ENCODE peak calls at places on chromosomes 2 and 18, in four cellular contexts. One of them, this sample, is unnamed.

GRCh38 chr2:47038656-47039501 is 116.2 kb downstream of the STPG4 start:
- DNase-seq in K562: no peak
- DNase-seq in H1: no peak
- DNase-seq in SK-N-SH: no peak
- DNase-seq in this sample: no peak

GRCh38 chr2:231795525-231796327 is 9.5 kb downstream of the COPS7B start:
- DNase-seq in K562: no peak
- DNase-seq in H1: no peak
- DNase-seq in SK-N-SH: peak; percentile 78
- DNase-seq in this sample: peak; percentile 81

GRCh38 chr18:75203456-75204261 is 5.3 kb downstream of the PTGR3 start:
- DNase-seq in K562: no peak
- DNase-seq in H1: no peak
- DNase-seq in SK-N-SH: peak; percentile 67
- DNase-seq in this sample: no peak

GRCh38 chr2:1884933-1885580 is 140.7 kb upstream of the PXDN start:
- DNase-seq in K562: no peak
- DNase-seq in H1: no peak
- DNase-seq in SK-N-SH: no peak
- DNase-seq in this sample: no peak

GRCh38 chr2:57698935-57699449 is 347.6 kb upstream of the VRK2 start:
- DNase-seq in K562: no peak
- DNase-seq in H1: no peak
- DNase-seq in SK-N-SH: no peak
- DNase-seq in this sample: no peak

GRCh38 chr2:37117566-37117965 is 33.2 kb downstream of the GPATCH11 start:
- DNase-seq in K562: no peak
- DNase-seq in H1: no peak
- DNase-seq in SK-N-SH: no peak
- DNase-seq in this sample: no peak

GRCh38 chr2:71235930-71236587 is 9.2 kb upstream of the PAIP2B start:
- DNase-seq in K562: no peak
- DNase-seq in H1: no peak
- DNase-seq in SK-N-SH: no peak
- DNase-seq in this sample: no peak

GRCh38 chr18:60892441-60892840 is 440.8 kb upstream of the CDH20 start:
- DNase-seq in K562: no peak
- DNase-seq in H1: no peak
- DNase-seq in SK-N-SH: no peak
- DNase-seq in this sample: no peak

GRCh38 chr2:193409951-193410350 is 1215.2 kb upstream of the TMEFF2 start:
- DNase-seq in K562: no peak
- DNase-seq in H1: no peak
- DNase-seq in SK-N-SH: no peak
- DNase-seq in this sample: no peak

GRCh38 chr2:239114119-239114581 is 266.3 kb downstream of the TWIST2 start:
- DNase-seq in K562: no peak
- DNase-seq in H1: no peak
- DNase-seq in SK-N-SH: peak; percentile 75
- DNase-seq in this sample: no peak

GRCh38 chr2:100785621-100786296 is 34.2 kb upstream of the NPAS2 start:
- DNase-seq in K562: no peak
- DNase-seq in H1: no peak
- DNase-seq in SK-N-SH: no peak
- DNase-seq in this sample: no peak

GRCh38 chr2:208213508-208214120 is 23.8 kb upstream of the C2orf80 start:
- DNase-seq in K562: no peak
- DNase-seq in H1: no peak
- DNase-seq in SK-N-SH: no peak
- DNase-seq in this sample: no peak

GRCh38 chr2:232892843-232893242 is 22.8 kb downstream of the SNORC start:
- DNase-seq in K562: no peak
- DNase-seq in H1: no peak
- DNase-seq in SK-N-SH: no peak
- DNase-seq in this sample: no peak

GRCh38 chr2:106782658-106783057 is 103.3 kb downstream of the ST6GAL2 start:
- DNase-seq in K562: no peak
- DNase-seq in H1: no peak
- DNase-seq in SK-N-SH: no peak
- DNase-seq in this sample: no peak

GRCh38 chr2:86225581-86225980 is 26.3 kb downstream of the MRPL35 start:
- DNase-seq in K562: no peak
- DNase-seq in H1: no peak
- DNase-seq in SK-N-SH: no peak
- DNase-seq in this sample: no peak

GRCh38 chr2:239106314-239106908 is 258.5 kb downstream of the TWIST2 start:
- DNase-seq in K562: peak; percentile 36
- DNase-seq in H1: peak; percentile 15
- DNase-seq in SK-N-SH: peak; percentile 92
- DNase-seq in this sample: peak; percentile 18

GRCh38 chr18:8793445-8794132 is 88.2 kb downstream of the MTCL1 start:
- DNase-seq in K562: no peak
- DNase-seq in H1: no peak
- DNase-seq in SK-N-SH: peak; percentile 75
- DNase-seq in this sample: no peak

DNA sequence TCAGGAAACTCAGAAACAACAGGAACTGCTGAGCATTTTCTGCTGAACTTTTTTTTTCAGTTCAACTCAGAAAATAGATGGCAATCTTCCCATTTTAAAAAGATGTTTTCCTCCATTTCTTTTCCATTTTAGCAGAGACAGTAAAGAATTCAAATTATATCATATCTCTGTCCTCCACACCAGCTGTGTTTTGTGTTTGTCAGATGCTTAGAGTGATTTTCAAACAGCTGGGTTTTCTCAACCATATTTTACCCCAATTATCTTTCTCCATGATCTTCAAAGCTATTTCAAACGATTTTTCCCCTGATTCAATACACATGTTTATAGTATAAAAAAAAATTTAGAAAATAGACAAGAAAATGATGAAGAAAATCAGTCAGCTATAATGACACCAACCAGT is 713.4 kb downstream of the LRRTM4 start:
- DNase-seq in K562: no peak
- DNase-seq in H1: no peak
- DNase-seq in SK-N-SH: peak; percentile 37
- DNase-seq in this sample: no peak
- TF ChIP-seq MAX in K562: no peak
- TF ChIP-seq MAX in H1: no peak
- TF ChIP-seq MAX in SK-N-SH: no peak
- TF ChIP-seq MAX in this sample: no peak

DNA sequence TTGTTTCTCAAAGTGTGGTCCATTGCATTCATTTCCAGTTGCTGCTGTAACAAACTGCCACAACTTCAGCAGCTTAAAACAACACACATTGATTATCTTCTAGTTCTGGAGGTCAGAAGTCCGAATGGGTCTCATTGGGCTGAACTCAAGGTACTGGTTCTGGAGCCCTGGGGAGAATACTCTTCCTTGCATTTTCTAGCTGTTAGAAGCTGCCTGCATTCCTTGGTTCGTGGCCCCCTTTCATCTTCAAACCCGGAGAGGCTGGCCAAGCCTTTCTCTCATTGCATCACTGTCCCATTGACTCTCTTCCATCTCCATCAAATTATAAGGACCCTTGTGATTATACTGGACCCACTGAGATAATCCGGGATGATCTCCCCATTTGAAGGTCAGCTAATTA is 98.1 kb downstream of the SPATS2L start:
- DNase-seq in K562: no peak
- DNase-seq in H1: no peak
- DNase-seq in SK-N-SH: no peak
- DNase-seq in this sample: no peak
- H3K4me2 ChIP-seq in K562: peak overlapping the region; percentile 18
- H3K4me2 ChIP-seq in H1: no peak overlapping the region
- H3K4me2 ChIP-seq in SK-N-SH: peak overlapping the region; percentile 72
- H3K4me2 ChIP-seq in this sample: peak overlapping the region; percentile 76

GRCh38 chr2:9364791-9365497 is 58.4 kb downstream of the ITGB1BP1 start:
- DNase-seq in K562: no peak
- DNase-seq in H1: no peak
- DNase-seq in SK-N-SH: no peak
- DNase-seq in this sample: no peak
- TF ChIP-seq JUND in K562: no peak
- TF ChIP-seq JUND in H1: no peak
- TF ChIP-seq JUND in SK-N-SH: no peak
- TF ChIP-seq JUND in this sample: no peak

GRCh38 chr2:39243469-39244123 is at the start of gene CDKL4:
- DNase-seq in K562: no peak
- DNase-seq in H1: no peak
- DNase-seq in SK-N-SH: peak; percentile 91
- DNase-seq in this sample: no peak
- TF ChIP-seq MAX in K562: no peak
- TF ChIP-seq MAX in H1: no peak
- TF ChIP-seq MAX in SK-N-SH: peak; percentile 92
- TF ChIP-seq MAX in this sample: no peak

DNA sequence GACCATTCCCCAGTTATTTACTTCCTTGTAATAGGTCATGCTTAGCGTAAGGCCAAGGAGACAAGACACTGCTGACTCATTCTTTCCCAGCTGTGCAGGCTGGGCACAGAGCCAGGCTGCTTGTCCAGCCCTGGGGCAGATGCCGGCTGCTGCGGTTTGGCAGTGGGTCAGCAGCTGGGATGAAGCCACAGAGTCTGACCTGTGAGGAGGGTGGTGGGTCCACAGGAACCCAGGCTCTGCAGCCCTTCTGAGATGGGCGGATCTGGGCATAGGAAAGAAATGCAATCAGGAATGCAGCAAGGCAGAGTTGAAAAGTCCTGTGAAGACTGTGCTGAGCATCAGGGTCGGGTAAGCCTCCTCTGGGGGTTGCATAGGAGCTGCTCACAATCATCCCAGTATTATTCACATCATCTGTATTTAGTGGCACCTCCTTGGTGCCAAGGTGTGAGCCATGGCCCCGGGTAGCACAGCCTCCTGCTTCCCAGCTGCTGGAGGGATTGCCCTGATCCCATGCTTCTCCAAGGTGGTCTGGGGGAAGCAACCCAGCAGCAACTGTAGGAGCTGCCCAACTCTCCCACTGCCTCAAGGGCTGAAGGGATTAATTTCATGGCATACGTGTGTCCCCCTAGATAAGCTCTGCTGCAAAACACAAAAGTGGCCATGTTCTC is 139.0 kb downstream of the DDX1 start:
- DNase-seq in K562: peak; percentile 64
- DNase-seq in H1: no peak
- DNase-seq in SK-N-SH: peak; percentile 91
- DNase-seq in this sample: peak; percentile 81
- H3K4me2 ChIP-seq in K562: no peak overlapping the region
- H3K4me2 ChIP-seq in H1: no peak overlapping the region
- H3K4me2 ChIP-seq in SK-N-SH: no peak overlapping the region
- H3K4me2 ChIP-seq in this sample: peak overlapping the region; percentile 39

This sample was measured in HCT116.